ENCODE peak calls at places on chromosome X, in five cellular contexts. One of them, this sample, is unnamed.

GRCh38 chrX:10648608-10649007 is 28.2 kb upstream of the MID1 start:
- DNase-seq in HCT116: no peak
- DNase-seq in PC-3: no peak
- DNase-seq in OCI-LY7: no peak
- DNase-seq in GM23338: no peak
- DNase-seq in this sample: no peak

GRCh38 chrX:152897216-152898144 is at the start of gene ZNF185:
- DNase-seq in HCT116: no peak
- DNase-seq in PC-3: peak
- DNase-seq in GM23338: peak
- DNase-seq in OCI-LY7: no peak
- DNase-seq in this sample: peak

GRCh38 chrX:121851033-121851432 is 803.6 kb downstream of the GLUD2 start:
- DNase-seq in OCI-LY7: no peak
- DNase-seq in HCT116: no peak
- DNase-seq in PC-3: peak
- DNase-seq in GM23338: no peak
- DNase-seq in this sample: no peak

GRCh38 chrX:9127991-9128390 is 94.1 kb upstream of the FAM9B start:
- DNase-seq in GM23338: no peak
- DNase-seq in PC-3: no peak
- DNase-seq in OCI-LY7: no peak
- DNase-seq in HCT116: no peak
- DNase-seq in this sample: no peak

GRCh38 chrX:47239199-47239598 is 6.4 kb downstream of the USP11 start:
- DNase-seq in HCT116: no peak
- DNase-seq in GM23338: no peak
- DNase-seq in PC-3: no peak
- DNase-seq in OCI-LY7: no peak
- DNase-seq in this sample: no peak

GRCh38 chrX:48508400-48509244 is at the start of gene PORCN:
- DNase-seq in HCT116: no peak
- DNase-seq in GM23338: peak
- DNase-seq in PC-3: peak
- DNase-seq in OCI-LY7: peak
- DNase-seq in this sample: peak

GRCh38 chrX:20140410-20140809 is 1.2 kb downstream of the EIF1AX start:
- DNase-seq in PC-3: no peak
- DNase-seq in HCT116: no peak
- DNase-seq in OCI-LY7: peak
- DNase-seq in GM23338: no peak
- DNase-seq in this sample: no peak

GRCh38 chrX:153459976-153460375 is 10.4 kb downstream of the HAUS7 start:
- DNase-seq in HCT116: no peak
- DNase-seq in GM23338: no peak
- DNase-seq in OCI-LY7: no peak
- DNase-seq in PC-3: no peak
- DNase-seq in this sample: no peak

GRCh38 chrX:38561126-38561868 is at the start of gene TSPAN7:
- DNase-seq in OCI-LY7: no peak
- DNase-seq in PC-3: peak
- DNase-seq in HCT116: peak
- DNase-seq in GM23338: peak
- DNase-seq in this sample: peak

GRCh38 chrX:11040976-11041375 is 70.2 kb upstream of the HCCS start:
- DNase-seq in PC-3: no peak
- DNase-seq in HCT116: no peak
- DNase-seq in OCI-LY7: no peak
- DNase-seq in GM23338: no peak
- DNase-seq in this sample: no peak

GRCh38 chrX:68708503-68709290 is 61.2 kb downstream of the STARD8 start:
- DNase-seq in PC-3: no peak
- DNase-seq in GM23338: peak
- DNase-seq in HCT116: no peak
- DNase-seq in OCI-LY7: no peak
- DNase-seq in this sample: peak

GRCh38 chrX:153551135-153551534 is 33.7 kb downstream of the ATP2B3 start:
- DNase-seq in GM23338: no peak
- DNase-seq in PC-3: no peak
- DNase-seq in OCI-LY7: no peak
- DNase-seq in HCT116: no peak
- DNase-seq in this sample: no peak

GRCh38 chrX:20742106-20742505 is 475.4 kb upstream of the RPS6KA3 start:
- DNase-seq in OCI-LY7: no peak
- DNase-seq in GM23338: no peak
- DNase-seq in PC-3: peak
- DNase-seq in HCT116: no peak
- DNase-seq in this sample: no peak

GRCh38 chrX:27890611-27891010 is 82.8 kb downstream of the MAGEB10 start:
- DNase-seq in GM23338: no peak
- DNase-seq in HCT116: peak
- DNase-seq in PC-3: peak
- DNase-seq in OCI-LY7: no peak
- DNase-seq in this sample: no peak

GRCh38 chrX:130699618-130700017 is 203.4 kb downstream of the ENOX2 start:
- DNase-seq in HCT116: no peak
- DNase-seq in PC-3: no peak
- DNase-seq in OCI-LY7: no peak
- DNase-seq in GM23338: no peak
- DNase-seq in this sample: no peak

GRCh38 chrX:57155171-57155570 is 18.0 kb upstream of the SPIN2A start:
- DNase-seq in GM23338: peak
- DNase-seq in HCT116: no peak
- DNase-seq in OCI-LY7: no peak
- DNase-seq in PC-3: no peak
- DNase-seq in this sample: no peak

GRCh38 chrX:154502098-154502497 is 11.7 kb upstream of the SLC10A3 start:
- DNase-seq in PC-3: no peak
- DNase-seq in GM23338: no peak
- DNase-seq in OCI-LY7: no peak
- DNase-seq in HCT116: no peak
- DNase-seq in this sample: no peak

GRCh38 chrX:21168401-21169160 is 205.6 kb upstream of the CNKSR2 start:
- DNase-seq in HCT116: no peak
- DNase-seq in PC-3: no peak
- DNase-seq in OCI-LY7: no peak
- DNase-seq in GM23338: no peak
- DNase-seq in this sample: no peak

GRCh38 chrX:154473683-154474082 is 5.4 kb downstream of the LAGE3 start:
- DNase-seq in PC-3: no peak
- DNase-seq in HCT116: no peak
- DNase-seq in GM23338: no peak
- DNase-seq in OCI-LY7: no peak
- DNase-seq in this sample: no peak

GRCh38 chrX:18887821-18888205 is 96.1 kb downstream of the PHKA2 start:
- DNase-seq in GM23338: no peak
- DNase-seq in HCT116: no peak
- DNase-seq in PC-3: no peak
- DNase-seq in OCI-LY7: no peak
- DNase-seq in this sample: no peak

GRCh38 chrX:88603237-88603636 is 143.8 kb upstream of the CPXCR1 start:
- DNase-seq in GM23338: peak
- DNase-seq in PC-3: no peak
- DNase-seq in HCT116: no peak
- DNase-seq in OCI-LY7: no peak
- DNase-seq in this sample: no peak

GRCh38 chrX:78548012-78548411 is 111.1 kb downstream of the RTL3 start:
- DNase-seq in HCT116: no peak
- DNase-seq in OCI-LY7: no peak
- DNase-seq in GM23338: no peak
- DNase-seq in PC-3: peak
- DNase-seq in this sample: no peak

DNA sequence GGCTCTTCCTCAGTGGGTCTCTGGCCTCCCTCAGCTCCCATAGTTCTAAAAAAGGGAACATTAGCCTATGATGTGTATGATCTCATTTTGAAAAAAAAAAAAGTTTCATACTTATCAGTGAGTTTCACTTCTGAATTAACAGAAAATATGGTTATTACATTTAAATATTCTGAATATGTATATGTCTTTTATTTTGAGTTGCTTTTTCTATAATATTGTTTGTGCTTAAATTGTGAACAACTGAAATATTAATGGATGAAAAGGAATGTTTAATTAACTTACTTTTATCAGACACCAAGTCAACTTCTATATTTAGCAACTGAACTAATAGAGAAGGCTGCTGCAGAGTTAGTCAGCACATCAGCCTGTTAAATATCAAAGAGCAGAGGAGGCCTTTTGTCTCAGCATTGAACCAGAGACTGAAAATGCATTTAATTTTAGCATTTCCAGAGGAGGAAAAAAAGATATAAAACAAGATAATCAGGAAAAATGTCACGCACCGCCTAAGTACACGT is 20.4 kb upstream of the FHL1 start:
- DNase-seq in OCI-LY7: no peak
- DNase-seq in GM23338: no peak
- DNase-seq in PC-3: no peak
- DNase-seq in HCT116: no peak
- DNase-seq in this sample: no peak
- H3K27ac ChIP-seq in OCI-LY7: no peak
- H3K27ac ChIP-seq in GM23338: no peak
- H3K27ac ChIP-seq in PC-3: no peak
- H3K27ac ChIP-seq in HCT116: no peak
- H3K27ac ChIP-seq in this sample: no peak

GRCh38 chrX:110669572-110669971 is 126.0 kb downstream of the CHRDL1 start:
- DNase-seq in GM23338: no peak
- DNase-seq in OCI-LY7: no peak
- DNase-seq in HCT116: no peak
- DNase-seq in PC-3: no peak
- DNase-seq in this sample: no peak

GRCh38 chrX:110667706-110668105 is 127.9 kb downstream of the CHRDL1 start:
- DNase-seq in GM23338: peak
- DNase-seq in HCT116: no peak
- DNase-seq in PC-3: peak
- DNase-seq in OCI-LY7: no peak
- DNase-seq in this sample: peak

GRCh38 chrX:110671068-110671803 is 124.4 kb downstream of the CHRDL1 start:
- DNase-seq in GM23338: no peak
- DNase-seq in HCT116: no peak
- DNase-seq in PC-3: no peak
- DNase-seq in OCI-LY7: no peak
- DNase-seq in this sample: no peak

GRCh38 chrX:110665223-110665622 is 130.4 kb downstream of the CHRDL1 start:
- DNase-seq in PC-3: no peak
- DNase-seq in GM23338: no peak
- DNase-seq in HCT116: no peak
- DNase-seq in OCI-LY7: no peak
- DNase-seq in this sample: no peak

GRCh38 chrX:110665636-110666035 is 130.0 kb downstream of the CHRDL1 start:
- DNase-seq in PC-3: peak
- DNase-seq in HCT116: no peak
- DNase-seq in OCI-LY7: peak
- DNase-seq in GM23338: peak
- DNase-seq in this sample: peak
- TF ChIP-seq EZH2phosphoT487 in PC-3: no peak
- TF ChIP-seq EZH2phosphoT487 in HCT116: no peak
- TF ChIP-seq EZH2phosphoT487 in OCI-LY7: no peak
- TF ChIP-seq EZH2phosphoT487 in GM23338: no peak
- TF ChIP-seq EZH2phosphoT487 in this sample: no peak

GRCh38 chrX:1093586-1094538 is 118.6 kb downstream of the CRLF2 start:
- DNase-seq in OCI-LY7: no peak
- DNase-seq in HCT116: no peak
- DNase-seq in PC-3: no peak
- DNase-seq in GM23338: no peak
- DNase-seq in this sample: no peak
- H3K27ac ChIP-seq in OCI-LY7: no peak
- H3K27ac ChIP-seq in HCT116: no peak
- H3K27ac ChIP-seq in PC-3: no peak
- H3K27ac ChIP-seq in GM23338: no peak
- H3K27ac ChIP-seq in this sample: no peak

GRCh38 chrX:40273356-40274050 is 175.7 kb upstream of the BCOR start:
- DNase-seq in OCI-LY7: no peak
- DNase-seq in HCT116: no peak
- DNase-seq in GM23338: no peak
- DNase-seq in PC-3: no peak
- DNase-seq in this sample: no peak
- TF ChIP-seq EZH2phosphoT487 in OCI-LY7: no peak
- TF ChIP-seq EZH2phosphoT487 in HCT116: no peak
- TF ChIP-seq EZH2phosphoT487 in GM23338: no peak
- TF ChIP-seq EZH2phosphoT487 in PC-3: no peak
- TF ChIP-seq EZH2phosphoT487 in this sample: no peak